ENCODE peak calls at places on chromosomes 13 and 19, in seven cellular contexts. A, Q, S, N, D, F and O are unnamed samples.

GRCh38 chr13:29532136-29532535 is 63.4 kb downstream of the SLC7A1 start:
- DNase-seq in N (no peak), A (no peak), D (no peak), S (no peak), Q (no peak), F (no peak), O (no peak)

GRCh38 chr19:48963371-48964204 is 1.5 kb upstream of the FTL start:
- DNase-seq in F (peak), Q (no peak), S (peak), A (peak), N (peak), D (peak), O (peak)

GRCh38 chr19:39032164-39032918 is at the start of gene FBXO27:
- DNase-seq in S (peak), Q (no peak), A (peak), F (no peak), N (no peak), D (peak), O (no peak)

GRCh38 chr19:40089462-40089861 is 1.3 kb downstream of the ZNF780A start:
- DNase-seq in S (no peak), F (no peak), D (no peak), A (peak), N (peak), Q (no peak), O (no peak)

GRCh38 chr13:83024226-83024625 is 858.0 kb downstream of the SLITRK1 start:
- DNase-seq in S (no peak), A (no peak), F (no peak), N (no peak), D (no peak), Q (no peak), O (no peak)

GRCh38 chr19:538641-539428 is 5.0 kb upstream of the GZMM start:
- DNase-seq in S (no peak), A (no peak), N (no peak), D (no peak), Q (no peak), F (no peak), O (no peak)

GRCh38 chr13:44151474-44151873 is 222.2 kb upstream of the SERP2 start:
- DNase-seq in F (no peak), S (no peak), D (no peak), Q (no peak), N (no peak), A (no peak), O (no peak)

GRCh38 chr13:28584873-28585317 is 74.0 kb upstream of the POMP start:
- DNase-seq in F (no peak), D (no peak), Q (no peak), N (peak), A (peak), S (no peak), O (no peak)

GRCh38 chr19:13079542-13079986 is 23.1 kb downstream of the LYL1 start:
- DNase-seq in Q (no peak), F (no peak), D (no peak), S (no peak), N (peak), A (no peak), O (no peak)

GRCh38 chr13:77034883-77035282 is 7.9 kb upstream of the FBXL3 start:
- DNase-seq in A (peak), F (no peak), N (peak), D (no peak), S (no peak), Q (no peak), O (no peak)

GRCh38 chr19:46704379-46705076 is 12.4 kb downstream of the PRKD2 start:
- DNase-seq in N (peak), Q (peak), D (peak), F (peak), A (peak), S (peak), O (peak)

GRCh38 chr19:34359954-34360315 is 5.1 kb upstream of the GPI start:
- DNase-seq in S (peak), N (no peak), Q (no peak), D (peak), F (no peak), A (no peak), O (no peak)

GRCh38 chr19:10113592-10113963 is 2.1 kb downstream of the P2RY11 start:
- DNase-seq in D (no peak), Q (no peak), F (no peak), A (peak), N (no peak), S (no peak), O (peak)

GRCh38 chr19:49799271-49799797 is 13.8 kb downstream of the FUZ start:
- DNase-seq in S (no peak), Q (no peak), D (no peak), N (no peak), F (no peak), A (no peak), O (no peak)

GRCh38 chr13:39417131-39417530 is 185.9 kb downstream of the LHFPL6 start:
- DNase-seq in S (no peak), F (no peak), N (no peak), D (peak), Q (no peak), A (peak), O (no peak)

GRCh38 chr19:19955208-19955607 is 54.5 kb downstream of the ZNF93 start:
- DNase-seq in N (no peak), S (no peak), Q (no peak), A (no peak), F (no peak), D (no peak), O (no peak)

GRCh38 chr13:46684287-46685001 is 112.5 kb downstream of the ESD start:
- DNase-seq in D (peak), Q (no peak), F (no peak), A (no peak), N (no peak), S (no peak), O (no peak)

GRCh38 chr13:67353891-67354459 is 123.8 kb upstream of the PCDH9 start:
- DNase-seq in D (no peak), F (no peak), S (no peak), N (peak), Q (no peak), A (peak), O (no peak)

GRCh38 chr13:21966014-21966413 is 295.1 kb downstream of the FGF9 start:
- DNase-seq in Q (no peak), D (no peak), A (no peak), F (no peak), S (no peak), N (no peak), O (no peak)

GRCh38 chr19:3451451-3451866 is 28.9 kb downstream of the SMIM24 start:
- DNase-seq in S (no peak), F (no peak), Q (no peak), D (no peak), N (no peak), A (no peak), O (no peak)